ENCODE peak calls at places on chromosomes 7 and 10, in five cellular contexts. One of them, this sample, is unnamed.

GRCh38 chr7:147775564-147775963 is 815.0 kb upstream of the C7orf33 start:
- DNase-seq in astrocyte of the spinal cord: no peak
- DNase-seq in AG04450: no peak
- DNase-seq in AG10803: peak; percentile 10
- DNase-seq in transverse colon: no peak
- DNase-seq in this sample: no peak

GRCh38 chr10:71081912-71082311 is 130.5 kb upstream of the UNC5B start:
- DNase-seq in astrocyte of the spinal cord: no peak
- DNase-seq in AG04450: no peak
- DNase-seq in AG10803: no peak
- DNase-seq in transverse colon: peak; percentile 1
- DNase-seq in this sample: no peak

GRCh38 chr10:133151528-133151927 is 8.5 kb upstream of the KNDC1 start:
- DNase-seq in astrocyte of the spinal cord: no peak
- DNase-seq in AG04450: no peak
- DNase-seq in AG10803: no peak
- DNase-seq in transverse colon: no peak
- DNase-seq in this sample: no peak

GRCh38 chr10:43221419-43222293 is 45.2 kb downstream of the RASGEF1A start:
- DNase-seq in astrocyte of the spinal cord: no peak
- DNase-seq in AG04450: no peak
- DNase-seq in AG10803: no peak
- DNase-seq in transverse colon: peak; percentile 8
- DNase-seq in this sample: no peak

GRCh38 chr10:58267713-58268453 is at the start of gene IPMK:
- DNase-seq in astrocyte of the spinal cord: peak; percentile 91
- DNase-seq in AG04450: no peak
- DNase-seq in AG10803: peak; percentile 92
- DNase-seq in transverse colon: peak; percentile 97
- DNase-seq in this sample: peak; percentile 94

GRCh38 chr10:32350811-32351342 is 3.9 kb upstream of the EPC1 start:
- DNase-seq in astrocyte of the spinal cord: no peak
- DNase-seq in AG04450: no peak
- DNase-seq in AG10803: no peak
- DNase-seq in transverse colon: no peak
- DNase-seq in this sample: no peak

GRCh38 chr7:105652359-105652993 is 71.2 kb upstream of the EFCAB10 start:
- DNase-seq in astrocyte of the spinal cord: peak; percentile 58
- DNase-seq in AG04450: peak; percentile 55
- DNase-seq in AG10803: peak; percentile 75
- DNase-seq in transverse colon: peak; percentile 83
- DNase-seq in this sample: peak; percentile 77

GRCh38 chr10:107011113-107011512 is 153.4 kb downstream of the SORCS1 start:
- DNase-seq in astrocyte of the spinal cord: no peak
- DNase-seq in AG04450: no peak
- DNase-seq in AG10803: no peak
- DNase-seq in transverse colon: no peak
- DNase-seq in this sample: no peak

GRCh38 chr10:79454259-79454658 is 8.8 kb upstream of the ZCCHC24 start:
- DNase-seq in astrocyte of the spinal cord: peak; percentile 52
- DNase-seq in AG04450: peak; percentile 62
- DNase-seq in AG10803: peak; percentile 92
- DNase-seq in transverse colon: no peak
- DNase-seq in this sample: peak; percentile 85

GRCh38 chr10:31261502-31262311 is 57.3 kb upstream of the ZEB1 start:
- DNase-seq in astrocyte of the spinal cord: peak; percentile 87
- DNase-seq in AG04450: peak; percentile 81
- DNase-seq in AG10803: peak; percentile 89
- DNase-seq in transverse colon: no peak
- DNase-seq in this sample: peak; percentile 95

GRCh38 chr7:2717293-2717904 is 29.4 kb downstream of the AMZ1 start:
- DNase-seq in astrocyte of the spinal cord: peak; percentile 55
- DNase-seq in AG04450: no peak
- DNase-seq in AG10803: no peak
- DNase-seq in transverse colon: peak; percentile 77
- DNase-seq in this sample: peak; percentile 94

GRCh38 chr10:124387078-124387874 is 31.4 kb downstream of the OAT start:
- DNase-seq in astrocyte of the spinal cord: no peak
- DNase-seq in AG04450: no peak
- DNase-seq in AG10803: no peak
- DNase-seq in transverse colon: no peak
- DNase-seq in this sample: no peak

GRCh38 chr7:78095549-78095948 is 297.0 kb downstream of the PHTF2 start:
- DNase-seq in astrocyte of the spinal cord: peak; percentile 55
- DNase-seq in AG04450: no peak
- DNase-seq in AG10803: peak; percentile 46
- DNase-seq in transverse colon: no peak
- DNase-seq in this sample: peak; percentile 32

GRCh38 chr10:126391162-126391880 is 3.0 kb upstream of the ADAM12 start:
- DNase-seq in astrocyte of the spinal cord: no peak
- DNase-seq in AG04450: no peak
- DNase-seq in AG10803: peak; percentile 48
- DNase-seq in transverse colon: no peak
- DNase-seq in this sample: peak; percentile 72

DNA sequence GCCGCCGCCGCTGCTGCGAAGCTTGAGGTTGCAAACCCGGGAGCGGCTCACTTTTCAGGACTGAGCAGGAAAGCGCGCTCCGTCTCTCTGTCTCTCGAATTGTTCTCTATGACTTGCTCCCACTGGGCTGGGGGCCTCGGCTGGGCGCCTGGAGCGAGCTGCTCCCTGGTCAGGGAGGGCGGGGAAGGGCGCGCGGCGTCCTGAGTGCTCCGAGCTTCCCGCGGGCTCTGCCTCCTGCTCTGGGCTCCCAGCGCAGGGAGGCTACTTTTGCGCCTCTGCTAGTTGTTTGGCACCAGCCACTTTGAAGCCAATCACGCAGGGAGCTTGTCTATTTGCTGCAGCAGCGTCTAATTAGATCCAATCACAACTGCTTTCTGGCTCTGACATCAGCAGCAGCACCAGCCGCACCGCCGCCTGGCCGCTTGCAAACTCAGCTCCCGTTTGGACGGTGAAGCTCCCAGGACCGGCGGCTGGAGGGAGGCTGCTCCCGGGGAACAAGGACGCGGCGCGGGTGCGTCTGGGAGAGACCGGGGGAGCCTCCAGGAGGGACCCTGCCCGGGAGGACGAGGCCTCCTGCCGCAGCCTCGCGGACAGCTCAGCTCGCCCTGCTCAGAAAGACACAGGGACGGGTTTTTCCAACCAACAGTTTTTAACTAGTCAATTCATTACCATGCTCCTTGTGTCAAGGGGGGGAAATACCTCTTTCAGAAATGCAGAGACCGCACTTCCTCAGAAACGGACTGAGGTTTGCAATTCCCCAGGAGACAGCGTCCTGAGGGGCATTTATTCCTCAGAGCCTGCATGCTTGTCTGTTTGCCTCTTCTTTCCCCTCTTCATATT is at the start of gene ADARB2:
- DNase-seq in astrocyte of the spinal cord: no peak
- DNase-seq in AG04450: no peak
- DNase-seq in AG10803: no peak
- DNase-seq in transverse colon: no peak
- DNase-seq in this sample: no peak
- H3K4me3 ChIP-seq in astrocyte of the spinal cord: no peak within 1 kb of the TSS
- H3K4me3 ChIP-seq in AG04450: no peak within 1 kb of the TSS
- H3K4me3 ChIP-seq in AG10803: no peak within 1 kb of the TSS
- H3K4me3 ChIP-seq in transverse colon: peak within 1 kb of the TSS; percentile 18
- H3K4me3 ChIP-seq in this sample: no peak within 1 kb of the TSS

GRCh38 chr7:92697012-92697411 is 106.8 kb upstream of the FAM133B start:
- DNase-seq in astrocyte of the spinal cord: no peak
- DNase-seq in AG04450: no peak
- DNase-seq in AG10803: no peak
- DNase-seq in transverse colon: no peak
- DNase-seq in this sample: no peak

GRCh38 chr7:92699560-92699959 is 109.4 kb upstream of the FAM133B start:
- DNase-seq in astrocyte of the spinal cord: no peak
- DNase-seq in AG04450: no peak
- DNase-seq in AG10803: peak; percentile 35
- DNase-seq in transverse colon: no peak
- DNase-seq in this sample: peak; percentile 57

GRCh38 chr7:92696584-92696983 is 106.4 kb upstream of the FAM133B start:
- DNase-seq in astrocyte of the spinal cord: no peak
- DNase-seq in AG04450: no peak
- DNase-seq in AG10803: no peak
- DNase-seq in transverse colon: no peak
- DNase-seq in this sample: no peak

GRCh38 chr7:92697414-92697813 is 107.2 kb upstream of the FAM133B start:
- DNase-seq in astrocyte of the spinal cord: no peak
- DNase-seq in AG04450: no peak
- DNase-seq in AG10803: no peak
- DNase-seq in transverse colon: no peak
- DNase-seq in this sample: no peak

DNA sequence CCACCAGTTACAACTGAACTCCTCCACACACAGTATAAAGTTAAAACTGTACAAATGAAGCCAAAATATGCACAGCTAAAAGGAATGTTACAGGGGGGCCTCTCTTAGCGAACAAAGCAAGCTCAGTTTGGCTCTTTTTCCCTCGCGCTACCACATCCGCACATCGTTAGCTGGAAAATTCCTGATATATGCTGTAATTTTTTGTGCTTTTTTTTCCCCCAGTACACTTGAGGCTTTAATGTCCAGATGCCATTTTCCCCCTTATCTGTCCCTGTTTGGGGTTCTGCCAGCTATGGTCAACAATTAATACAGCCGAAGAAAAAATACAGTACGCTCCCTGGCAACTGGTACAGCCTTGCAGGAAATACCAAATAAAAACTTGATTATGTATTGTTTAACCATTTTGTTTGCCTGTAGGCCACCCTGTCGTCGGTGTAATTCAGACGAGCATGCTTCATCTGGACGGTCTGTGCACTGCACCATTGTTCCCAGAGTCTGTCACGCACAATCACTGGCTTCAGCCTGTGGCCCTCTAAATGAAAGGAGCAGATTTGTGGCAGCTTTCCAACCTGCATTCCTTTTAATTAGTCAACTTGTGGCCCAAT is 108.1 kb upstream of the FAM133B start:
- DNase-seq in astrocyte of the spinal cord: peak; percentile 96
- DNase-seq in AG04450: peak; percentile 71
- DNase-seq in AG10803: peak; percentile 96
- DNase-seq in transverse colon: peak; percentile 25
- DNase-seq in this sample: peak; percentile 77
- TF ChIP-seq CTCF in astrocyte of the spinal cord: no peak
- TF ChIP-seq CTCF in AG04450: no peak
- TF ChIP-seq CTCF in AG10803: peak; percentile 23
- TF ChIP-seq CTCF in transverse colon: no peak
- TF ChIP-seq CTCF in this sample: no peak

GRCh38 chr10:16809074-16809718 is 8.0 kb downstream of the RSU1 start:
- DNase-seq in astrocyte of the spinal cord: peak; percentile 33
- DNase-seq in AG04450: no peak
- DNase-seq in AG10803: peak; percentile 33
- DNase-seq in transverse colon: peak; percentile 56
- DNase-seq in this sample: peak; percentile 50

GRCh38 chr10:16814081-16814480 is 3.1 kb downstream of the RSU1 start:
- DNase-seq in astrocyte of the spinal cord: no peak
- DNase-seq in AG04450: no peak
- DNase-seq in AG10803: no peak
- DNase-seq in transverse colon: no peak
- DNase-seq in this sample: no peak

GRCh38 chr10:16816142-16816541 is 1.1 kb downstream of the RSU1 start:
- DNase-seq in astrocyte of the spinal cord: no peak
- DNase-seq in AG04450: no peak
- DNase-seq in AG10803: no peak
- DNase-seq in transverse colon: no peak
- DNase-seq in this sample: peak; percentile 7

GRCh38 chr10:16811292-16811691 is 5.9 kb downstream of the RSU1 start:
- DNase-seq in astrocyte of the spinal cord: no peak
- DNase-seq in AG04450: no peak
- DNase-seq in AG10803: no peak
- DNase-seq in transverse colon: no peak
- DNase-seq in this sample: no peak

GRCh38 chr10:16811765-16812164 is 5.5 kb downstream of the RSU1 start:
- DNase-seq in astrocyte of the spinal cord: no peak
- DNase-seq in AG04450: no peak
- DNase-seq in AG10803: no peak
- DNase-seq in transverse colon: no peak
- DNase-seq in this sample: no peak
- H3K4me3 ChIP-seq in astrocyte of the spinal cord: no peak overlapping the region
- H3K4me3 ChIP-seq in AG04450: no peak overlapping the region
- H3K4me3 ChIP-seq in AG10803: no peak overlapping the region
- H3K4me3 ChIP-seq in transverse colon: no peak overlapping the region
- H3K4me3 ChIP-seq in this sample: no peak overlapping the region

GRCh38 chr7:99923200-99923599 is 3.9 kb upstream of the TRIM4 start:
- DNase-seq in astrocyte of the spinal cord: no peak
- DNase-seq in AG04450: no peak
- DNase-seq in AG10803: no peak
- DNase-seq in transverse colon: no peak
- DNase-seq in this sample: no peak
- TF ChIP-seq CTCF in astrocyte of the spinal cord: no peak
- TF ChIP-seq CTCF in AG04450: no peak
- TF ChIP-seq CTCF in AG10803: no peak
- TF ChIP-seq CTCF in transverse colon: no peak
- TF ChIP-seq CTCF in this sample: no peak

GRCh38 chr7:33186187-33186586 is 56.8 kb downstream of the BBS9 start:
- DNase-seq in astrocyte of the spinal cord: peak; percentile 52
- DNase-seq in AG04450: no peak
- DNase-seq in AG10803: peak; percentile 45
- DNase-seq in transverse colon: no peak
- DNase-seq in this sample: no peak
- H3K4me3 ChIP-seq in astrocyte of the spinal cord: no peak overlapping the region
- H3K4me3 ChIP-seq in AG04450: no peak overlapping the region
- H3K4me3 ChIP-seq in AG10803: no peak overlapping the region
- H3K4me3 ChIP-seq in transverse colon: no peak overlapping the region
- H3K4me3 ChIP-seq in this sample: no peak overlapping the region

GRCh38 chr10:5018150-5018549 is 14.5 kb upstream of the AKR1C2 start:
- DNase-seq in astrocyte of the spinal cord: no peak
- DNase-seq in AG04450: no peak
- DNase-seq in AG10803: no peak
- DNase-seq in transverse colon: no peak
- DNase-seq in this sample: no peak

GRCh38 chr10:5012595-5012994 is 8.9 kb upstream of the AKR1C2 start:
- DNase-seq in astrocyte of the spinal cord: no peak
- DNase-seq in AG04450: no peak
- DNase-seq in AG10803: no peak
- DNase-seq in transverse colon: no peak
- DNase-seq in this sample: no peak

GRCh38 chr10:5013385-5013784 is 9.7 kb upstream of the AKR1C2 start:
- DNase-seq in astrocyte of the spinal cord: no peak
- DNase-seq in AG04450: no peak
- DNase-seq in AG10803: no peak
- DNase-seq in transverse colon: no peak
- DNase-seq in this sample: no peak

GRCh38 chr10:5014936-5015335 is 11.3 kb upstream of the AKR1C2 start:
- DNase-seq in astrocyte of the spinal cord: no peak
- DNase-seq in AG04450: no peak
- DNase-seq in AG10803: peak; percentile 30
- DNase-seq in transverse colon: no peak
- DNase-seq in this sample: no peak
- TF ChIP-seq CTCF in astrocyte of the spinal cord: peak; percentile 4
- TF ChIP-seq CTCF in AG04450: no peak
- TF ChIP-seq CTCF in AG10803: peak; percentile 39
- TF ChIP-seq CTCF in transverse colon: peak; percentile 35
- TF ChIP-seq CTCF in this sample: peak; percentile 21

GRCh38 chr7:156400046-156400445 is 240.5 kb upstream of the RNF32 start:
- DNase-seq in astrocyte of the spinal cord: no peak
- DNase-seq in AG04450: no peak
- DNase-seq in AG10803: no peak
- DNase-seq in transverse colon: no peak
- DNase-seq in this sample: no peak
- H3K4me3 ChIP-seq in astrocyte of the spinal cord: no peak overlapping the region
- H3K4me3 ChIP-seq in AG04450: no peak overlapping the region
- H3K4me3 ChIP-seq in AG10803: no peak overlapping the region
- H3K4me3 ChIP-seq in transverse colon: no peak overlapping the region
- H3K4me3 ChIP-seq in this sample: no peak overlapping the region